ENCODE peak calls at places on chromosomes 16 and 17, in eight cellular contexts. Z is AG04450, B is tibial artery, C is GM13977, D is cardiac fibroblast, J is transverse colon, N is SK-N-SH, K is stomach. R is an unnamed sample.

GRCh38 chr17:6753006-6753445 is 2.8 kb upstream of the XAF1 start:
- DNase-seq in Z (peak), B (peak), C (peak), D (peak), J (peak), N (no peak), K (no peak), R (peak)

GRCh38 chr16:88393034-88393433 is 10.3 kb downstream of the ZNF469 start:
- DNase-seq in Z (no peak), B (peak), C (no peak), D (no peak), J (no peak), N (no peak), K (peak), R (no peak)

GRCh38 chr16:621526-622105 is 9.2 kb upstream of the WFIKKN1 start:
- DNase-seq in Z (no peak), B (no peak), C (no peak), D (no peak), J (no peak), N (no peak), K (no peak), R (no peak)

GRCh38 chr17:63450551-63450950 is 4.4 kb upstream of the CYB561 start:
- DNase-seq in Z (no peak), B (no peak), C (no peak), D (peak), J (no peak), N (peak), K (no peak), R (no peak)

GRCh38 chr16:80167657-80168056 is 373.1 kb upstream of the DYNLRB2 start:
- DNase-seq in Z (no peak), B (no peak), C (no peak), D (no peak), J (no peak), N (no peak), K (no peak), R (no peak)

GRCh38 chr16:19410435-19411153 is 7.1 kb upstream of the TMC5 start:
- DNase-seq in Z (no peak), B (peak), C (peak), D (no peak), J (peak), N (peak), K (peak), R (peak)

GRCh38 chr16:77599793-77600415 is 122.4 kb upstream of the NUDT7 start:
- DNase-seq in Z (no peak), B (no peak), C (peak), D (peak), J (peak), N (peak), K (no peak), R (peak)

GRCh38 chr17:41600318-41600717 is 12.2 kb downstream of the KRT16 start:
- DNase-seq in Z (no peak), B (no peak), C (no peak), D (no peak), J (no peak), N (no peak), K (no peak), R (no peak)

GRCh38 chr16:73116576-73116975 is 68.6 kb upstream of the ZFHX3 start:
- DNase-seq in Z (no peak), B (no peak), C (no peak), D (no peak), J (no peak), N (no peak), K (no peak), R (no peak)

GRCh38 chr17:65407017-65407416 is 154.4 kb downstream of the AXIN2 start:
- DNase-seq in Z (no peak), B (no peak), C (no peak), D (peak), J (no peak), N (no peak), K (no peak), R (no peak)

GRCh38 chr16:75224683-75225082 is 5.9 kb downstream of the CTRB1 start:
- DNase-seq in Z (no peak), B (no peak), C (no peak), D (no peak), J (no peak), N (no peak), K (no peak), R (no peak)

GRCh38 chr17:7707446-7707845 is 2.4 kb downstream of the EFNB3 start:
- DNase-seq in Z (no peak), B (no peak), C (no peak), D (no peak), J (no peak), N (peak), K (no peak), R (no peak)

GRCh38 chr16:85323230-85323960 is 211.1 kb upstream of the CIBAR2 start:
- DNase-seq in Z (no peak), B (no peak), C (no peak), D (no peak), J (no peak), N (no peak), K (no peak), R (no peak)

GRCh38 chr16:69565611-69566436 is at the start of gene NFAT5:
- DNase-seq in Z (peak), B (peak), C (peak), D (peak), J (peak), N (peak), K (peak), R (peak)
- TF ChIP-seq CTCF in Z (no peak), B (no peak), C (no peak), D (no peak), J (no peak), N (no peak), K (peak), R (no peak)

DNA sequence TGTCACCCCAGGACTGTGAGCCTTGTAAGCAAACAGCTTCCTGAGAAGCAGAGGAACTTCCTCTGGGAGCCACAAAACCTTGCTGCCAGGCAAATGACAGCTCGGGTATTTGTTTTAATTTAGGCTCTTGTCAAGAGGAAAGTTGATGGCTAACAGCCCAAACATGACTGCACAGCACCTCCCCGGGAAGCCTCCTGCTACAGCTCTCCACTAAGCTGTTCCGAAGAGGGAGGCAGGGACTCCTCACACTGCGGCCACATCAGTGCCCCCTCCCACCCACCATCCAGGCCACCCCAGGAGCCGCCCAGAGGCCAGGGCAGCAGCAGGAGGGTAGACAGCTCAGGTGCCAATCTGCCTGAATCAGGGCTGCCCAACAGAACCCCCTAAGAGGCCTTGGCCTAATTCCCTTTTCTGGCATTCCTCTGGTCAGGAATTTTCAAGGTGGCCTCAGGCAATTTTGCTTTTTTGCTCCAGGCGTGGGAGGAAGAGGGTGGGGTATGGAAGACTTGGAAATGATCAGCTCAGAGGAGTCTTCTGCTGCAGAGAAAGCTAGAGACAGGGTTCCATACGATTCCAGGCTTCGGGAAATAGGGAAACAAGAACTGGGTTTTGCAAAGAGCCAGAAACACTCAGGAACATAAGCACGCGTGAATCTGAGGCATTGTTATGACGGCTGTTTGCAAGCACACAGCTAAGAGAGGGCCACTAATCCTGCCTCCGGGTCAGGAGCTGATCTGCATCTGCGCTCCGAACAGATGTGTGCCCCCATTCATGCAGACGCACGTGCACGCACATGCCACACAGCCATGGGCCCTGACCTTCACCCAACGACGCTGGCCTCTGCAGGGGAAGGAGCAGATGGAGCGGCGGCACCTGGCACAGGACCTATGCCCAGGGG is 2.4 kb downstream of the ABR start:
- DNase-seq in Z (no peak), B (no peak), C (no peak), D (no peak), J (no peak), N (peak), K (no peak), R (no peak)
- TF ChIP-seq CTCF in Z (no peak), B (no peak), C (no peak), D (no peak), J (no peak), N (no peak), K (no peak), R (no peak)

GRCh38 chr16:14309001-14309886 is 238.1 kb downstream of the MRTFB start:
- DNase-seq in Z (no peak), B (no peak), C (peak), D (peak), J (no peak), N (no peak), K (peak), R (peak)
- TF ChIP-seq CTCF in Z (peak), B (no peak), C (peak), D (no peak), J (no peak), N (no peak), K (no peak), R (no peak)

DNA sequence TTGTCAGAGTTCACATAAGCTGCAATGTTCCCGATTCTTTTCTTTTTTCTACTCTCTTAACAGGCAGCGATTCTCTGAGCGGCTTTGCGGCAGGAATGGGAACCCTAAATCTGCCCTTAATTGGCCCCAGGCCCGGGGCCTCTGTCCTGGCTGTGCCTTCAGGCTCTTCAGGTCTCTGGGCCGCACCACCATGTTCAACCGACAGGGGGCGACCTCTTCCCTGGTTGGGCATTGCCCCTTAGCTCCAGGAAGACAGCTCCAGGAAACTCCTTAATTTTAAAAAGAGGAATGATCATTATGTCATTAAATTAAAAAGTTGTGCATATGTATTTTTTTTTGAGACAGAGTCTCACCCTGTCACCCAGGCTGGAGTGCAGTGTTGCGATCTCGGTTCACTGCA is 20.3 kb downstream of the CACNG5 start:
- DNase-seq in Z (no peak), B (no peak), C (no peak), D (peak), J (no peak), N (no peak), K (no peak), R (no peak)
- TF ChIP-seq CTCF in Z (no peak), B (no peak), C (peak), D (peak), J (no peak), N (peak), K (no peak), R (peak)

GRCh38 chr17:3636154-3636907 is at the start of the genes CTNS and SHPK:
- DNase-seq in Z (peak), B (peak), C (peak), D (peak), J (peak), N (peak), K (peak), R (peak)

GRCh38 chr17:3636908-3637373 is 381 bp downstream of the CTNS start:
- DNase-seq in Z (no peak), B (no peak), C (peak), D (peak), J (no peak), N (no peak), K (no peak), R (no peak)

GRCh38 chr17:3639981-3640596 is 3.5 kb downstream of the CTNS start:
- DNase-seq in Z (no peak), B (no peak), C (no peak), D (peak), J (no peak), N (no peak), K (peak), R (no peak)

GRCh38 chr17:3641014-3641413 is 4.5 kb downstream of the CTNS start:
- DNase-seq in Z (no peak), B (no peak), C (no peak), D (no peak), J (no peak), N (no peak), K (no peak), R (no peak)

GRCh38 chr17:3635474-3636153 is 436 bp downstream of the SHPK start:
- DNase-seq in Z (no peak), B (no peak), C (peak), D (no peak), J (peak), N (peak), K (no peak), R (no peak)
- TF ChIP-seq CTCF in Z (no peak), B (no peak), C (no peak), D (no peak), J (no peak), N (no peak), K (no peak), R (no peak)

GRCh38 chr17:59848385-59848668 is 44.4 kb downstream of the TUBD1 start:
- DNase-seq in Z (no peak), B (no peak), C (no peak), D (no peak), J (no peak), N (no peak), K (peak), R (no peak)

GRCh38 chr17:59844884-59845594 is 47.7 kb downstream of the TUBD1 start:
- DNase-seq in Z (no peak), B (no peak), C (no peak), D (peak), J (no peak), N (no peak), K (no peak), R (no peak)

GRCh38 chr17:59848778-59849177 is 44.0 kb downstream of the TUBD1 start:
- DNase-seq in Z (no peak), B (peak), C (no peak), D (peak), J (peak), N (no peak), K (peak), R (no peak)

GRCh38 chr17:59845595-59846390 is 47.0 kb downstream of the TUBD1 start:
- DNase-seq in Z (no peak), B (peak), C (no peak), D (peak), J (peak), N (no peak), K (peak), R (no peak)

DNA sequence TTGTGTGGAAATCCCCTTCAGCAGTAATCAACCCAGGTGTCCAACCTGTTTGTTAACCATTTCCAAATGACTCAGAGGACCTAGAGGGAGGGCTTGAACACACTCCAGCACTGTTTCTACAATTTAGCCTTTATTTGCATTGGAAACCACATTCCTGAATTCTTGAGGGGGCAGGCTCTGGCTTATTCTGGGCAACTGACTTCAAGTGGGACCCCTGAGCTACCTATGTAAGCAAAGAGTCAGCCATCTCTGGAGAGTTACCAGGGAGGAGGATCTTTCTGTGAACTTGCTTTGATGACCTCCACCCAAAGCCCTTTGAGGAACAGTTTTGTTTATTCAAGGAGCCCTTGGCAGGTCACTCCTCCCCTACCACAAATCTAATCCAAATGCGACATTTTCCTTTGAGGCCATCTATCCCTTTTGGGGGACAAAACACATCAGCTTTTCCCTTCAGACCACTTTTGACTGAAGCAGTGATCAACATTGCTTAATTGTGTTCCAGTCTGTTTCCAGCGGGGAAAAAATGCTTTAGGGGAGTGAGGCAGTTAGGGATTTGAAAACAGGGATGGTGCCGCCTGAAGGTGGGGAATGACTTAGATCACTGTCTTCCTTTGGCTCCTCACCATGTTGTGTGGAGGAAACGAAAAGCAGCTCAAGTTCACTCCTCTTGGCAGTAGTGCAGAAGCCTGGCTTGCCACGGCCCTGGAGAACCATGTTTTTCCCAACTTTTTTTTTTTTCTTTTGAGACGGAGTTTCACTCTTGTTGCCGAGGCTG is 46.2 kb downstream of the TUBD1 start:
- DNase-seq in Z (peak), B (peak), C (peak), D (peak), J (peak), N (no peak), K (peak), R (peak)
- TF ChIP-seq CTCF in Z (no peak), B (no peak), C (no peak), D (no peak), J (no peak), N (no peak), K (no peak), R (no peak)

DNA sequence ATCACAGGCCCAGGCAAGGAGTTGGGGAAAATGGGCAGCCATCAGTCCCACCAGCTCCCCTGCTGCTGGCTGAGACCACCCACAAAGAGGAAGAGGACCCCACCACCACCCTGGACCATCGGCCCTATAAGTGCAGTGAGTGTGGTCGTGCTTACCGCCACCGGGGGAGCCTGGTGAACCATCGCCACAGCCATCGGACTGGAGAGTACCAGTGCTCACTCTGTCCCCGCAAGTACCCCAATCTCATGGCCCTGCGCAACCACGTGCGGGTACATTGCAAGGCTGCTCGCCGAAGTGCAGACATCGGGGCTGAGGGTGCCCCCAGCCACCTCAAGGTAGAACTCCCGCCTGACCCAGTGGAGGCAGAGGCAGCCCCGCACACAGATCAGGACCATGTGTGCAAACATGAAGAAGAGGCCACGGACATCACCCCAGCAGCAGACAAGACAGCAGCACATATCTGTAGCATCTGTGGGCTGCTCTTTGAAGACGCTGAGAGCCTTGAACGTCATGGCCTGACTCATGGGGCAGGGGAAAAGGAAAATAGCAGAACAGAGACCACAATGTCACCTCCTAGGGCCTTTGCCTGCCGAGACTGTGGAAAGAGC is 3.5 kb downstream of the ZNF646 start:
- DNase-seq in Z (no peak), B (no peak), C (no peak), D (no peak), J (no peak), N (no peak), K (no peak), R (no peak)
- TF ChIP-seq CTCF in Z (peak), B (no peak), C (no peak), D (no peak), J (no peak), N (peak), K (no peak), R (no peak)

DNA sequence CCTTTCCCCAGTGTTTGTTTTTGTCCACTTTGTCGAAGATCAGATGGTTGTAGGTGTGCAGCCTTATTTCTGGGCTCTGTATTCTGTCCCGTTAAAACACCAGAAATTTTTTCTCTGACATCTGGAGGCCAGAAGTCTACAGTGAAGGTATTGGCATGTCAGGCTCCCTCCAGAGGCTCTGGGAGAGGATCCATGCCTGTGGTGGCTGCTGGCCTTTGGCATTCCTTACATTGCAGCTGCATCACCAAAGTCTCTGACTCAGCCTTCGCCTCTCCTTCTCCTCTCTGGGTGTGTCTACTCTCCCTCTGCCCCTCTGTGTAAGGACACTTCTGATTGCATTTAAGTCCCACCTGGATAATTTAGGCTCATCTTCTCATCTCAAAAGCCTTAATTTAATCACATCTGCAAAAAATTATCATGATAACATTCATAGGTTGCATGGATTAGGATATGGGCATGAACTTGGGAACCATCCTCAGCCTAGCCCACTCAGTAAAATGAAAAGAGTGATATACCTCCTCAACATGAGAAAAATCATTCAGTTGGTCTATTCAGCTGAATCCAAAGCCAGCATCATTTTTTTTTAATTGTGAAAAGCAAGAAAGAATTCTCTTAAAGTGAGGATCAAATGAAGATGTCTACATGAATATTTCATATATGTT is 78.0 kb downstream of the MAP2K6 start:
- DNase-seq in Z (peak), B (no peak), C (no peak), D (peak), J (no peak), N (peak), K (no peak), R (no peak)
- TF ChIP-seq CTCF in Z (no peak), B (no peak), C (no peak), D (no peak), J (no peak), N (peak), K (no peak), R (no peak)

R was measured in GM20000.